ENCODE peak calls at places on chromosomes 6 and 20, in nine cellular contexts. One of them, this sample, is unnamed.

GRCh38 chr6:47733879-47734558 is 35.6 kb downstream of the ADGRF4 start:
- DNase-seq in type B pancreatic cell: no peak
- DNase-seq in fibroblast of pulmonary artery: peak
- DNase-seq in endodermal cell: no peak
- DNase-seq in naive thymus-derived CD4-positive, alpha-beta T cell: no peak
- DNase-seq in sciatic nerve: no peak
- DNase-seq in left lung: no peak
- DNase-seq in GF-D8: no peak
- DNase-seq in tibial nerve: no peak
- DNase-seq in this sample: no peak

GRCh38 chr20:4341804-4342560 is 326.6 kb upstream of the RNF24 start:
- DNase-seq in tibial nerve: no peak
- DNase-seq in sciatic nerve: no peak
- DNase-seq in endodermal cell: no peak
- DNase-seq in type B pancreatic cell: no peak
- DNase-seq in fibroblast of pulmonary artery: peak
- DNase-seq in left lung: no peak
- DNase-seq in naive thymus-derived CD4-positive, alpha-beta T cell: no peak
- DNase-seq in GF-D8: no peak
- DNase-seq in this sample: no peak

GRCh38 chr20:59456342-59457132 is 147.8 kb upstream of the PHACTR3 start:
- DNase-seq in left lung: no peak
- DNase-seq in naive thymus-derived CD4-positive, alpha-beta T cell: no peak
- DNase-seq in tibial nerve: no peak
- DNase-seq in GF-D8: no peak
- DNase-seq in type B pancreatic cell: no peak
- DNase-seq in sciatic nerve: no peak
- DNase-seq in endodermal cell: no peak
- DNase-seq in fibroblast of pulmonary artery: no peak
- DNase-seq in this sample: no peak

GRCh38 chr20:50980071-50980681 is 21.6 kb downstream of the MOCS3 start:
- DNase-seq in GF-D8: no peak
- DNase-seq in type B pancreatic cell: no peak
- DNase-seq in sciatic nerve: no peak
- DNase-seq in left lung: no peak
- DNase-seq in naive thymus-derived CD4-positive, alpha-beta T cell: no peak
- DNase-seq in tibial nerve: no peak
- DNase-seq in fibroblast of pulmonary artery: peak
- DNase-seq in endodermal cell: no peak
- DNase-seq in this sample: no peak

GRCh38 chr20:2874456-2874855 is 1.2 kb downstream of the PTPRA start:
- DNase-seq in type B pancreatic cell: no peak
- DNase-seq in GF-D8: no peak
- DNase-seq in fibroblast of pulmonary artery: no peak
- DNase-seq in sciatic nerve: no peak
- DNase-seq in naive thymus-derived CD4-positive, alpha-beta T cell: no peak
- DNase-seq in endodermal cell: no peak
- DNase-seq in left lung: no peak
- DNase-seq in tibial nerve: no peak
- DNase-seq in this sample: no peak

GRCh38 chr6:22575190-22575589 is 5.8 kb downstream of the HDGFL1 start:
- DNase-seq in sciatic nerve: no peak
- DNase-seq in naive thymus-derived CD4-positive, alpha-beta T cell: no peak
- DNase-seq in tibial nerve: no peak
- DNase-seq in left lung: no peak
- DNase-seq in type B pancreatic cell: no peak
- DNase-seq in GF-D8: no peak
- DNase-seq in endodermal cell: no peak
- DNase-seq in fibroblast of pulmonary artery: peak
- DNase-seq in this sample: no peak

GRCh38 chr6:13009465-13009864 is 292.9 kb downstream of the PHACTR1 start:
- DNase-seq in GF-D8: no peak
- DNase-seq in type B pancreatic cell: no peak
- DNase-seq in tibial nerve: no peak
- DNase-seq in endodermal cell: no peak
- DNase-seq in sciatic nerve: no peak
- DNase-seq in naive thymus-derived CD4-positive, alpha-beta T cell: no peak
- DNase-seq in fibroblast of pulmonary artery: no peak
- DNase-seq in left lung: no peak
- DNase-seq in this sample: no peak

GRCh38 chr6:150363733-150364132 is 5.1 kb upstream of the IYD start:
- DNase-seq in type B pancreatic cell: no peak
- DNase-seq in tibial nerve: no peak
- DNase-seq in fibroblast of pulmonary artery: no peak
- DNase-seq in endodermal cell: no peak
- DNase-seq in naive thymus-derived CD4-positive, alpha-beta T cell: no peak
- DNase-seq in sciatic nerve: no peak
- DNase-seq in GF-D8: no peak
- DNase-seq in left lung: no peak
- DNase-seq in this sample: no peak

GRCh38 chr6:46042355-46042999 is 26.8 kb upstream of the CLIC5 start:
- DNase-seq in tibial nerve: no peak
- DNase-seq in naive thymus-derived CD4-positive, alpha-beta T cell: no peak
- DNase-seq in endodermal cell: peak
- DNase-seq in left lung: no peak
- DNase-seq in fibroblast of pulmonary artery: peak
- DNase-seq in sciatic nerve: no peak
- DNase-seq in type B pancreatic cell: no peak
- DNase-seq in GF-D8: no peak
- DNase-seq in this sample: no peak

GRCh38 chr6:133705731-133706130 is 183.2 kb upstream of the TCF21 start:
- DNase-seq in GF-D8: no peak
- DNase-seq in fibroblast of pulmonary artery: peak
- DNase-seq in type B pancreatic cell: no peak
- DNase-seq in tibial nerve: no peak
- DNase-seq in sciatic nerve: no peak
- DNase-seq in naive thymus-derived CD4-positive, alpha-beta T cell: no peak
- DNase-seq in left lung: no peak
- DNase-seq in endodermal cell: no peak
- DNase-seq in this sample: no peak